ENCODE peak calls at places on chromosomes 2 and 18, in seven cellular contexts. K is tibial artery; C is Karpas-422; Q is RWPE2; S is testis; B is OCI-LY7; T is effector memory CD4-positive, alpha-beta T cell. P is an unnamed sample.

GRCh38 chr2:98634406-98635092 is 26.2 kb downstream of the UNC50 start:
- DNase-seq in T (peak), C (peak), B (no peak), Q (no peak), S (peak), K (no peak), P (peak)

GRCh38 chr18:55349685-55350084 is 238.3 kb downstream of the TCF4 start:
- DNase-seq in K (no peak), Q (no peak), C (no peak), T (no peak), B (no peak), S (no peak), P (no peak)

GRCh38 chr18:3180325-3180724 is 39.4 kb downstream of the MYOM1 start:
- DNase-seq in Q (no peak), K (no peak), S (no peak), T (no peak), C (no peak), B (no peak), P (no peak)

GRCh38 chr18:63444567-63444966 is 22.3 kb upstream of the VPS4B start:
- DNase-seq in B (no peak), T (no peak), Q (no peak), C (peak), K (peak), S (no peak), P (peak)

GRCh38 chr18:9766076-9766481 is 58.0 kb downstream of the RAB31 start:
- DNase-seq in K (no peak), C (no peak), T (no peak), Q (no peak), S (peak), B (no peak), P (no peak)

GRCh38 chr2:54613794-54614257 is 109.6 kb upstream of the EML6 start:
- DNase-seq in S (no peak), C (no peak), T (no peak), Q (no peak), K (no peak), B (no peak), P (peak)

GRCh38 chr2:127410871-127411396 is 7.3 kb upstream of the PROC start:
- DNase-seq in Q (no peak), S (peak), B (no peak), K (no peak), T (no peak), C (no peak), P (no peak)

GRCh38 chr2:25297738-25298137 is 44.0 kb downstream of the DNMT3A start:
- DNase-seq in C (no peak), Q (no peak), T (no peak), S (no peak), B (peak), K (no peak), P (no peak)

GRCh38 chr2:120875431-120875830 is 139.8 kb downstream of the GLI2 start:
- DNase-seq in B (no peak), K (no peak), C (no peak), S (peak), T (no peak), Q (no peak), P (no peak)

GRCh38 chr2:33531345-33532059 is 55.1 kb downstream of the RASGRP3 start:
- DNase-seq in T (no peak), B (peak), S (no peak), C (no peak), Q (no peak), K (no peak), P (peak)

GRCh38 chr2:33528551-33528950 is 52.1 kb downstream of the RASGRP3 start:
- DNase-seq in Q (no peak), B (no peak), T (no peak), K (no peak), S (no peak), C (peak), P (no peak)

GRCh38 chr2:33532146-33532545 is 55.7 kb downstream of the RASGRP3 start:
- DNase-seq in B (no peak), Q (no peak), K (no peak), T (no peak), C (no peak), S (no peak), P (no peak)

GRCh38 chr2:33530614-33531344 is 54.3 kb downstream of the RASGRP3 start:
- DNase-seq in C (peak), T (no peak), S (no peak), B (peak), Q (no peak), K (no peak), P (no peak)

DNA sequence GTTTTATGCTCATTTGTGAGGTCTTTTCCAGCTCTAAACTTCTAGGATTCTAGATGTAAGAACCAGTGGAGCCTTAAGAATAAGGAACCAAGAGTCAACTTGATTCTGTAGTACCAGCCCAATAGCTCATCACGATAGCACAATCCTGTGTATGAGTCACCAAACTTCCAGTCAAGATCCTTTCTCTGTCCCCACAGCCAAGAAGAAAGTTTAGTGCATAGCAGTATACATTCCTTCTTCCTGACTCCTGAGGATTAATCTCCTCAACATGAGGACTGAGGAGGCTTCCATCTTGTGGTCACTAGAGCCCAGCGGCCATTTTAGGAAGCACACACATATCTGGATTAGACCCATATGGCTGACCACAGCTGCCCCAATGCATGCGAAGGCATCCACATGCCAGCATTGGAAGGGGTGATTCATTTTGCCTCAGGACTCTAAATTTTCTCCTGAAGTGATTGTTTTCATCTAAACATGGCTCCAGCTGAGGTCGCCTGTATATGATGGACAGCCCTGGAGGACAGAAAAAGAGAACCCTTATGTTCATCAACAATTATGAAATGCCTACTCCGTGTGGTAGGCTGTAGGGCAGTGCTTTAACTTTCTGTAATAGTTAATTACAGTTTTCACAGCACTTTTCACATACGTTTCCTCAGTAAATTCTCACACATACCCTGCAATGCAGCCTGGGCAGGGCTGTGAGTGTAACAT is 53.5 kb downstream of the RASGRP3 start:
- DNase-seq in Q (no peak), K (no peak), S (no peak), T (no peak), C (peak), B (peak), P (peak)
- H3K27ac ChIP-seq in Q (no peak), K (no peak), S (no peak), T (no peak), C (peak), B (peak), P (peak)

GRCh38 chr2:29426354-29426753 is 311.1 kb downstream of the CLIP4 start:
- DNase-seq in B (no peak), C (no peak), T (no peak), Q (no peak), S (no peak), K (no peak), P (no peak)

GRCh38 chr2:29425866-29426265 is 310.7 kb downstream of the CLIP4 start:
- DNase-seq in C (no peak), K (no peak), B (no peak), T (no peak), Q (no peak), S (no peak), P (no peak)

GRCh38 chr2:29433920-29434319 is 318.7 kb downstream of the CLIP4 start:
- DNase-seq in S (no peak), T (no peak), Q (no peak), C (no peak), K (no peak), B (no peak), P (no peak)

GRCh38 chr2:29431485-29431884 is 316.3 kb downstream of the CLIP4 start:
- DNase-seq in T (no peak), S (no peak), Q (no peak), B (no peak), K (no peak), C (no peak), P (no peak)

DNA sequence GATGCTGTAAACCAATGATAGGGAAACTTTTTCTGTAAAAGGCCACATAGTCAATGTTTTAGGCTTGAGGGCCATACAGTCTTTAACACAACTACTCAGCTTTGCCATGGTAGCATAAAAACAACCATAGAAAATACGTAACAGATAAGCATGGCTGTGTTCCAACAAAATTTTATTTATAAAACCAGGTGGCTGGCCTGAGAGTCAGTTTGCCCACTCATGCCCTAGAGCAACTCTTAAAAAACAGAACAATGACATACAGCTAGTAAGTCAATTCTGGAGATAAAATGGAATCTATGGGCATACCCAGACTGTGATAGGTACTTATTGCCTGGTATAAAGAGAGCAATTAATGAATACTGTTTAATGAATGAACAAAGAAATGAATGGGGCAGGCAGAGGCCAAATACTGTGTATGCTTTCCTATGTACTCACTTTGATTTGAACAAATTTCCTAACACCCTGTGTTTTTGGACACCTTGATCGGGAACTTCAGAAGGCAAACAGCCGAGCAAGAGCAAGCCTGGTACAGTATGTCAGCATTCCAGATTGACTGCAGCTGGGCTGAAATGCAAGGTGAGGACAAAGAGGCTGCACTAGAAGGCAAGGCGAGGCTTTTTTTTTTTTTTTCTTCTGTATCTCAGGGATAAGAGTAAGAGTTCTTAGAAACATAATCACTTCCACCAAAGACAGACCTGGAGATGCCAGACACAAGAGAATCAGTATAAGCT is 315.3 kb downstream of the CLIP4 start:
- DNase-seq in B (no peak), S (no peak), K (no peak), C (no peak), T (no peak), Q (no peak), P (no peak)
- H3K4me3 ChIP-seq in B (no peak), S (no peak), K (no peak), C (no peak), T (no peak), Q (no peak), P (no peak)

GRCh38 chr2:71602581-71602980 is 149.2 kb downstream of the DYSF start:
- DNase-seq in B (no peak), Q (peak), C (no peak), K (no peak), S (no peak), T (no peak), P (no peak)
- H3K27ac ChIP-seq in B (no peak), Q (no peak), C (no peak), K (no peak), S (no peak), T (no peak), P (no peak)

DNA sequence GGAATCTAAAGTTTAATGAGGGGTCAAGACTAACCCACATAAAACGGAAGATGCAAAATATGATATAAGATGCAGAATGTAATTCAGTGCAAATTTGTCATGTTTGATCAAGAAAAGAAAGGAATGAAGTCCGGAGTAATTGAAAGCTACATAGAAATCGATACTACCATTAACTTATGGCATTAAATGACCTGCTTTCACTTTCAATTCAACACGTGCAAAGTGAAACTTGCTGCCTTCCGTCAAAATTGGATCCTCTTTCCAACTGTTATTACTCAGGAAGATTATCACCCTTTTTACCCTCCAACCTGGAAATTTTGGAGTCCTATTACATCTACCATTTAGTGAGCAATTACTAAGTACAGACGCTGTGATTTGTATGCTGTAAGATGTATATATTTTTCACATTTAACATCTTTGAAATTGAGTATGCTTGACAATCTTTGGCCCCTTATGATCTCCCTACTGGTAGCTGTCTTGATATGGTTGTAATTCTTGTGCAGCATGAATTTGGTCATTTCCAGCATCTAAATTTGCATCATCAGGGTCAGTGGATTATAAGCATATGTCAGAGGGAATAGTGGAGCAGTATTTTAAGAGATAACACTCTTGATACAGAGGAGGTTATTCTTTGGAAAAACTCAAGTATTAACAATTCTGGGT is 18.6 kb downstream of the UNC80 start:
- DNase-seq in Q (no peak), S (no peak), B (no peak), T (no peak), C (peak), K (no peak), P (no peak)
- H3K4me3 ChIP-seq in Q (no peak), S (no peak), B (peak), T (peak), C (peak), K (no peak), P (no peak)

GRCh38 chr2:237336131-237336530 is 77.8 kb downstream of the COL6A3 start:
- DNase-seq in B (no peak), C (no peak), K (no peak), Q (no peak), S (no peak), T (no peak), P (no peak)

GRCh38 chr2:237330539-237330938 is 83.4 kb downstream of the COL6A3 start:
- DNase-seq in B (no peak), Q (no peak), C (no peak), S (no peak), T (no peak), K (no peak), P (no peak)

GRCh38 chr2:237337586-237337985 is 76.4 kb downstream of the COL6A3 start:
- DNase-seq in K (no peak), Q (no peak), B (no peak), C (no peak), T (no peak), S (no peak), P (no peak)

GRCh38 chr2:237333748-237334147 is 80.2 kb downstream of the COL6A3 start:
- DNase-seq in C (no peak), T (no peak), K (no peak), B (no peak), Q (no peak), S (no peak), P (no peak)
- H3K27ac ChIP-seq in C (no peak), T (no peak), K (no peak), B (no peak), Q (no peak), S (no peak), P (no peak)

GRCh38 chr2:207162319-207162718 is 3.4 kb downstream of the KLF7 start:
- DNase-seq in Q (no peak), S (no peak), T (no peak), K (no peak), C (no peak), B (no peak), P (no peak)
- H3K4me3 ChIP-seq in Q (peak), S (no peak), T (no peak), K (peak), C (no peak), B (no peak), P (peak)

P was measured in brain microvascular endothelial cell.